ENCODE peak calls at places on chromosomes 12 and 14, in seven cellular contexts. X is pancreas, N is cardiac muscle cell, B is brain microvascular endothelial cell, R is SK-N-SH, K is mucosa of descending colon, Q is body of pancreas. M is an unnamed sample.

GRCh38 chr12:45326358-45326971 is 110.6 kb downstream of the ANO6 start:
- DNase-seq in X (no peak), N (no peak), B (no peak), R (no peak), K (no peak), Q (no peak), M (no peak)

GRCh38 chr14:81162941-81163340 is 57.8 kb downstream of the GTF2A1 start:
- DNase-seq in X (no peak), N (no peak), B (peak; percentile 9), R (no peak), K (no peak), Q (peak; percentile 17), M (no peak)

GRCh38 chr14:73238262-73238852 is 1.1 kb downstream of the PAPLN start:
- DNase-seq in X (no peak), N (peak; percentile 89), B (peak; percentile 49), R (no peak), K (peak; percentile 29), Q (no peak), M (no peak)

GRCh38 chr12:93777249-93777648 is 100.1 kb downstream of the CRADD start:
- DNase-seq in X (no peak), N (peak; percentile 78), B (peak; percentile 46), R (no peak), K (no peak), Q (peak; percentile 45), M (no peak)

GRCh38 chr12:750356-751191 is 1.8 kb upstream of the WNK1 start:
- DNase-seq in X (no peak), N (no peak), B (no peak), R (peak; percentile 26), K (no peak), Q (no peak), M (no peak)

GRCh38 chr14:84323450-84323849 is 1206.5 kb upstream of the FLRT2 start:
- DNase-seq in X (no peak), N (no peak), B (no peak), R (no peak), K (no peak), Q (no peak), M (no peak)

GRCh38 chr12:65493893-65494205 is 215.4 kb downstream of the MSRB3 start:
- DNase-seq in X (no peak), N (no peak), B (no peak), R (no peak), K (no peak), Q (no peak), M (no peak)

GRCh38 chr12:2311001-2311778 is 258.4 kb downstream of the CACNA1C start:
- DNase-seq in X (no peak), N (peak; percentile 27), B (no peak), R (no peak), K (no peak), Q (no peak), M (no peak)

GRCh38 chr14:54002653-54003052 is 46.0 kb upstream of the BMP4 start:
- DNase-seq in X (no peak), N (peak; percentile 25), B (peak; percentile 73), R (no peak), K (no peak), Q (no peak), M (no peak)

GRCh38 chr12:639988-640387 is 23.3 kb downstream of the NINJ2 start:
- DNase-seq in X (no peak), N (no peak), B (no peak), R (no peak), K (no peak), Q (no peak), M (no peak)

GRCh38 chr14:69259531-69260245 is at the start of gene GALNT16:
- DNase-seq in X (peak; percentile 81), N (peak; percentile 33), B (no peak), R (peak; percentile 92), K (no peak), Q (peak; percentile 21), M (peak; percentile 47)

GRCh38 chr12:48508987-48509386 is 16.4 kb upstream of the OR8S1 start:
- DNase-seq in X (no peak), N (no peak), B (no peak), R (no peak), K (no peak), Q (no peak), M (no peak)

GRCh38 chr14:104108570-104109060 is 23.1 kb downstream of the ASPG start:
- DNase-seq in X (peak; percentile 73), N (no peak), B (no peak), R (peak; percentile 27), K (peak; percentile 49), Q (no peak), M (no peak)

GRCh38 chr14:67447033-67447381 is 35.0 kb upstream of the PLEK2 start:
- DNase-seq in X (no peak), N (no peak), B (no peak), R (no peak), K (no peak), Q (no peak), M (no peak)

GRCh38 chr12:15446798-15447197 is 124.5 kb downstream of the PTPRO start:
- DNase-seq in X (no peak), N (no peak), B (no peak), R (no peak), K (no peak), Q (no peak), M (no peak)

GRCh38 chr12:4518106-4518728 is 20.5 kb upstream of the RAD51AP1 start:
- DNase-seq in X (no peak), N (peak; percentile 56), B (peak; percentile 74), R (no peak), K (no peak), Q (no peak), M (no peak)

GRCh38 chr12:127293507-127294310 is 973.3 kb upstream of the TMEM132C start:
- DNase-seq in X (no peak), N (peak; percentile 41), B (peak; percentile 71), R (peak; percentile 63), K (no peak), Q (peak; percentile 28), M (no peak)
- TF ChIP-seq CTCF in X (peak; percentile 24), N (peak; percentile 57), B (peak; percentile 98), R (peak; percentile 40), K (peak; percentile 61), Q (peak; percentile 33), M (peak; percentile 71)

GRCh38 chr12:47306130-47306529 is 226.4 kb upstream of the AMIGO2 start:
- DNase-seq in X (peak; percentile 55), N (no peak), B (no peak), R (no peak), K (no peak), Q (no peak), M (no peak)

GRCh38 chr12:47307680-47308399 is 228.1 kb upstream of the AMIGO2 start:
- DNase-seq in X (no peak), N (peak; percentile 84), B (peak; percentile 70), R (peak; percentile 19), K (no peak), Q (peak; percentile 71), M (no peak)

GRCh38 chr12:47311514-47311913 is 231.8 kb upstream of the AMIGO2 start:
- DNase-seq in X (no peak), N (no peak), B (no peak), R (no peak), K (no peak), Q (no peak), M (no peak)

GRCh38 chr12:47311011-47311410 is 231.3 kb upstream of the AMIGO2 start:
- DNase-seq in X (no peak), N (no peak), B (no peak), R (no peak), K (no peak), Q (no peak), M (no peak)

GRCh38 chr12:47308672-47309071 is 228.9 kb upstream of the AMIGO2 start:
- DNase-seq in X (no peak), N (no peak), B (no peak), R (no peak), K (no peak), Q (no peak), M (no peak)
- TF ChIP-seq CTCF in X (no peak), N (no peak), B (no peak), R (no peak), K (no peak), Q (no peak), M (no peak)

GRCh38 chr12:114302117-114302516 is 103.8 kb downstream of the TBX5 start:
- DNase-seq in X (no peak), N (no peak), B (no peak), R (no peak), K (no peak), Q (no peak), M (no peak)

GRCh38 chr12:114306646-114307045 is 99.3 kb downstream of the TBX5 start:
- DNase-seq in X (no peak), N (peak; percentile 38), B (no peak), R (no peak), K (no peak), Q (no peak), M (no peak)

GRCh38 chr12:114305446-114305845 is 100.5 kb downstream of the TBX5 start:
- DNase-seq in X (no peak), N (no peak), B (no peak), R (no peak), K (no peak), Q (no peak), M (no peak)

DNA sequence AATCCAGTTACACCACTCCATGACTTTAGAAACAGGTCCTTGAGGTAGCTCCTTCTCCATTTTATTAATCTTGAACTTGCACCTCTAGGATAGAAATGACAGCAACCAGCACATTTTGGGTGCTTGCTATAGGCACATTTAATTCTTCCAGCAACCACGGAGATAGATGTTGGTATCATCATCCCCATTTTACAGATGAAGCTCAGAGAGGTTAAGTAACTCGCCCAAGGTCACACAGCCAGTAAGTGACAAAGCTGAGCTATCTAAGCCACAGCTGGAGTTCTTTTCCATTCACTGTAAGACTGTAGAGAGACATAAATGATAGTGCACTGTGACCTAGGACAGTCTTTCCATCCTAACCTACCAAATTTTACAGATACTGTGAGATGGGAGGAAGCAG is 103.3 kb downstream of the TBX5 start:
- DNase-seq in X (no peak), N (no peak), B (no peak), R (no peak), K (no peak), Q (no peak), M (no peak)
- TF ChIP-seq CTCF in X (no peak), N (no peak), B (no peak), R (no peak), K (no peak), Q (no peak), M (no peak)

DNA sequence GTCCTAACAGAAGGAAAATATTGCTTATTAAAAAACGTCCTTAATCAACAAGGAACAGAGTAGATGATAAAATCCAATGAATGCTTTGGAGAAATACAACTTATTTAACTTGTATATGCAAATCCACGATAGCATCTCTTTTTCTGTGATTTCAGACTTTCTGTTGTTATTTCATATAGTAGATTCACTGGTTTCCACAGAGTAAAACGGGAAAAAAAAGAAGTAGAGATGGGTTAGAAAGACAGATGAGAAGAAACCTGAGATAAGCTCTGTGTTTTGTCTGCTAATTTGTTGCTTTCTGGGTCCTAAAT is 447.7 kb downstream of the RERGL start:
- DNase-seq in X (no peak), N (no peak), B (no peak), R (no peak), K (no peak), Q (no peak), M (no peak)
- TF ChIP-seq CTCF in X (no peak), N (no peak), B (no peak), R (no peak), K (no peak), Q (no peak), M (no peak)

GRCh38 chr14:74976264-74977113 is 21.1 kb upstream of the PGF start:
- DNase-seq in X (no peak), N (no peak), B (no peak), R (no peak), K (no peak), Q (no peak), M (no peak)
- TF ChIP-seq CTCF in X (no peak), N (no peak), B (no peak), R (no peak), K (no peak), Q (no peak), M (no peak)